ENCODE peak calls at places on chromosomes 16 and 17, in four cellular contexts. S is psoas muscle, B is lower leg skin, E is fibroblast of pulmonary artery. G is an unnamed sample.

GRCh38 chr17:47864791-47865216 is 13.8 kb upstream of the SP6 start:
- DNase-seq in B (no peak), S (no peak), E (no peak), G (no peak)

GRCh38 chr17:33970271-33970670 is 284.8 kb upstream of the CCL2 start:
- DNase-seq in S (no peak), E (no peak), B (no peak), G (no peak)

GRCh38 chr16:85555549-85556455 is 57.3 kb upstream of the GSE1 start:
- DNase-seq in B (no peak), E (peak; percentile 63), S (no peak), G (no peak)

GRCh38 chr16:63702981-63703590 is 1418.8 kb downstream of the CDH11 start:
- DNase-seq in B (no peak), E (peak; percentile 12), S (no peak), G (no peak)

GRCh38 chr16:31084584-31085298 is 4.0 kb downstream of the PRSS53 start:
- DNase-seq in B (no peak), S (peak; percentile 46), E (no peak), G (no peak)

GRCh38 chr17:60165976-60166375 is 16.2 kb downstream of the CA4 start:
- DNase-seq in B (no peak), S (no peak), E (no peak), G (no peak)

GRCh38 chr16:58809213-58809612 is 75.1 kb upstream of the GOT2 start:
- DNase-seq in E (no peak), B (no peak), S (no peak), G (no peak)

GRCh38 chr16:1940273-1941161 is 2.5 kb downstream of the MSRB1 start:
- DNase-seq in E (no peak), B (no peak), S (no peak), G (no peak)

GRCh38 chr16:10114411-10114810 is 67.8 kb downstream of the GRIN2A start:
- DNase-seq in E (no peak), S (no peak), B (no peak), G (no peak)

GRCh38 chr16:80144191-80144590 is 396.6 kb upstream of the DYNLRB2 start:
- DNase-seq in B (peak; percentile 20), S (no peak), E (no peak), G (no peak)

GRCh38 chr17:44004761-44005526 is 522 bp downstream of the NAGS start:
- DNase-seq in S (peak; percentile 56), E (no peak), B (peak; percentile 87), G (no peak)

GRCh38 chr17:37717627-37718382 is 27.1 kb downstream of the HNF1B start:
- DNase-seq in B (peak; percentile 61), E (peak; percentile 14), S (no peak), G (no peak)

GRCh38 chr16:78577597-78577996 is 478.1 kb downstream of the WWOX start:
- DNase-seq in E (no peak), S (no peak), B (no peak), G (no peak)

GRCh38 chr16:51621610-51622009 is 470.5 kb upstream of the SALL1 start:
- DNase-seq in E (no peak), S (no peak), B (no peak), G (no peak)

GRCh38 chr16:89370081-89370511 is 120.3 kb downstream of the ANKRD11 start:
- DNase-seq in B (no peak), S (no peak), E (no peak), G (no peak)
- H3K4me3 ChIP-seq in B (no peak overlapping the region), S (no peak overlapping the region), E (no peak overlapping the region), G (no peak overlapping the region)

GRCh38 chr16:29743827-29744531 is 1.8 kb downstream of the C16orf54 start:
- DNase-seq in E (no peak), B (no peak), S (no peak), G (no peak)
- H3K4me3 ChIP-seq in E (no peak overlapping the region), B (no peak overlapping the region), S (no peak overlapping the region), G (peak overlapping the region; percentile 2)

DNA sequence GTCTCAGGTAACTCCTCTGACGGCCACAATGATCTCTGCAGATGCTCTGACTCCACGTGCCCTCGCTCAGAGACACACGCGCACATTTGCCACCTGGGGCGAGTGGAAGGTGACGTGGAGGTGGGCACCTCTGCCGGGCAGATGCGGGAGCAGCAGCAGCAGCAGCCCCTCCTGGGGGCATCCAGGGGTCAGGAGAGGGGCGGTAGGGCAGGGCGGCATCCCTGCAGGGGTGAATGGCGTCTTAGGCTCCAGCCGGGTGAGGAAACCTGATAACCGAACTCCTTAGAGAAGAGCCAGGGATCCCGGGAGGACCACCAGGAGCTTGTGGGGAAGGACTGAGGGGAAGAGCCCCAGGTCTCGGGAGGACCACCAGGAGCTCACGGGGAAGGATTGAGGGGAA is 34.6 kb upstream of the CDH15 start:
- DNase-seq in E (no peak), B (no peak), S (no peak), G (no peak)
- H3K4me3 ChIP-seq in E (no peak overlapping the region), B (no peak overlapping the region), S (no peak overlapping the region), G (no peak overlapping the region)

DNA sequence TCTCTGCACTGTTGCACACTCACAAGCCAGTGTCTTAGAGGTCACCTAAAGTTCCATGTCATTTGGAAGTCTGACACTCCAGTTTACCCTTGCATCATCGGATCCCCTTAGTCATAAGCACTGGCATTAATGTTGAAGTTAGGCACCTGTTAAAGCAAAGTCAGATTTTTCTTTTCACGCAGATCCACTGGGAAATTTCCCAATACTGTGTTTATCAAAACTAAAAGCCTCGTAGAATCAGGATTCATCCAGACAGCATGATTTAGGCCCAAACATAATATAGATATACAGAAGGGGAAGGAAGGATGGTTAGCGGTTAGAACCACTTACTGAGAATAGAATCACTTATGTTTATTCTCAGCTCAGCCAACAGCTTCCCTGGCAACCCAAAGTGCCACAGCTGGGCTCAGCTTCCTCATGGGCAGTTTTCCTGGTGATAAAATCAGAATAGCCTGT is 30.1 kb upstream of the HAPSTR1 start:
- DNase-seq in B (no peak), E (no peak), S (peak; percentile 62), G (no peak)
- H3K4me3 ChIP-seq in B (no peak overlapping the region), E (no peak overlapping the region), S (no peak overlapping the region), G (no peak overlapping the region)

GRCh38 chr17:80887639-80888175 is 103.9 kb upstream of the CHMP6 start:
- DNase-seq in S (peak; percentile 7), B (no peak), E (no peak), G (no peak)

GRCh38 chr17:80889231-80889896 is 102.3 kb upstream of the CHMP6 start:
- DNase-seq in E (no peak), B (no peak), S (peak; percentile 28), G (no peak)

GRCh38 chr17:80889897-80890550 is 101.6 kb upstream of the CHMP6 start:
- DNase-seq in B (no peak), S (peak; percentile 47), E (no peak), G (no peak)

GRCh38 chr17:80886641-80887573 is 104.7 kb upstream of the CHMP6 start:
- DNase-seq in E (no peak), S (peak; percentile 47), B (no peak), G (no peak)

DNA sequence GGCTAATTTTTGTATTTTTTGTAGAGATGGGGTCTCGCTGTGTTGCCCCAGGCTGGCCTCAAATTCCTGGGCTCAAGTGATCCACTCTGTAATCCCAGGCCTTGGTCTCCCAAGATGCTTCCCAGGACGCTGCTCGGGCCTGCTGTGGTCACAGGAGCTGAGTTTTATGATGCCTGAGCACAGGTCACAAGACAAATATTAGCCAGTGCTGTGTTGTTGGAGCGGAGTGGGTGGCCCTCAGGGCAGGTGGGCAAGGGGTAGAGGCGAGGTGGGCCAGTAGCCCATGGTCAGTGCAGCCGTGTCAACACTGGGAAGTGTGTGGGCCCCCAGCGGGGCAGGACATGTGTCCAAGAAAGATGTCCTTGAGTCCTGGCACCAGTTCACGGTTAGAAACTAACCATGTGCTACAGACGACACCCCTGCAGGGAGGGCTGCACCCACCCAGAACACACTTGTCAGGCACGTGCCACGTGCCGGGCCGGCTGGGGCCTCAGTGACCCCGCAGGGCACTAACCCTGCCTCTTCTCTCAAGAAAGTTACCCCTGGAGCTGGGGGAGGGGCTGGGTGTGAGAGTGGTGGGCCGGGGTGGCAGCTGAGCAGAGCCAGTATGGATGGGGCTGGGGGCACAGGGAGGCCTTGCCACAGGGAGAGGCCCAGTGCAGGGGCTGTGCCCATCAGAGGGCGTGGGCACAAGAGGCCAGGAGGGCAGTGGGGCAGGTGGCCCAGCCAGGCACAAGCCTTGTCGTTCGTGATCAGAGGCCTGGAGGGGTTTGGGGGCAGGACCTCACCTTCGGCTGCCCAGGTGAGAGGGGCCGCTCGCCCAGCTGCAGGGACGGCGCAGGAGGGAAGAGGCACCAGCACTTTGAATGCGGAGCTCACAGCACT is 103.1 kb upstream of the CHMP6 start:
- DNase-seq in B (no peak), S (peak; percentile 45), E (no peak), G (no peak)
- H3K4me3 ChIP-seq in B (no peak overlapping the region), S (no peak overlapping the region), E (no peak overlapping the region), G (no peak overlapping the region)

DNA sequence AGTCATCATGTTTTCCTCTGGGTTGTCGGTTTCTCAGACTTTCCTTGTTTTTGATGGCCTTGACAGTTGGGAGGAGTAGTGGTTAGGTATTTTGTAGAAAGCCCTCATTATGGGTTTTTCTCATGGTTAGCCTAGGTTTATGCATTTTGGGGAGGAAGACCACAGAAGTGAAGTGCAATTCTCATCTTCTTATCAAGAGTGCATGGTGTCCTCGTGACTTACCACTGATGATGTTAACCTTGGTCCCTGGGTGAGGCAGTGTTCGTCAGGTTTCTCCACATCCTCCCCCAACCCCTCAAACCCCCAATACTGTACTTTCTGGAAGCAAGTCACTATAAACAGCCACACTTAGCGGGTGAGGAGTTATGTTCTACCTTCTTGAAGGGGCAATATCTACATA is 42.3 kb downstream of the BPTF start:
- DNase-seq in E (no peak), B (no peak), S (no peak), G (no peak)
- H3K4me3 ChIP-seq in E (no peak overlapping the region), B (no peak overlapping the region), S (no peak overlapping the region), G (no peak overlapping the region)

DNA sequence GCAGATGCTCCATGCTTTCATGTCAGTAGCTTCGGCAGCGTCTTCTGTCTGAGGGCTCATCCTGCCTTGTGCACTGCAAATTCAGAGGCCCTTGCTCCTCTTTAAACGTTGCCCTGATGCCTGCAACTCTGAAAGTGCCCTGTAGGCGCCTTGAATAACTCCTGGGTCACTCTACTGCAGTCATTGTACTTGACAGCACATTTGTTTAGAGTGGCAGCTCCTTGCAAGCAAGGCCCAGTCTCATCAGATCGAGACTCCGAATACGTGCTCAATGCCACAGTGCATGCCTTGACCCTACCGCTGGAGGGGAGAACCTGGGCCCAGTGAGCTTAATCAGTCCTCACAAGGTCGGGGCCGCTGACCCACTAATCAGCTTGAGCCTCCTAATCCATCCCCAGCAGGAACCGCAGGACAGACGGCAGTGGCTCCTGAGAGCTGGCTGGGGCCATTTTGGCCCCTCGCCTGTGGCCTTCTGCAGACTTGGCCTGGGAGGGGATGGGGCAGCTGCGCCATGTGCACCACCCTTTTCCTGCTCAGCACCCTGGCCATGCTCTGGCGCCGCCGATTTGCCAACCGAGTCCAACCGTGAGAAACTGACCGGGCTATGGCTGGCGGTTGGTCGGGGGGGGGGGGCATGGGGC is at the start of gene PRCD:
- DNase-seq in E (no peak), B (peak; percentile 83), S (no peak), G (no peak)
- H3K4me3 ChIP-seq in E (peak within 1 kb of the TSS; percentile 73), B (no peak within 1 kb of the TSS), S (peak within 1 kb of the TSS; percentile 71), G (peak within 1 kb of the TSS; percentile 49)

DNA sequence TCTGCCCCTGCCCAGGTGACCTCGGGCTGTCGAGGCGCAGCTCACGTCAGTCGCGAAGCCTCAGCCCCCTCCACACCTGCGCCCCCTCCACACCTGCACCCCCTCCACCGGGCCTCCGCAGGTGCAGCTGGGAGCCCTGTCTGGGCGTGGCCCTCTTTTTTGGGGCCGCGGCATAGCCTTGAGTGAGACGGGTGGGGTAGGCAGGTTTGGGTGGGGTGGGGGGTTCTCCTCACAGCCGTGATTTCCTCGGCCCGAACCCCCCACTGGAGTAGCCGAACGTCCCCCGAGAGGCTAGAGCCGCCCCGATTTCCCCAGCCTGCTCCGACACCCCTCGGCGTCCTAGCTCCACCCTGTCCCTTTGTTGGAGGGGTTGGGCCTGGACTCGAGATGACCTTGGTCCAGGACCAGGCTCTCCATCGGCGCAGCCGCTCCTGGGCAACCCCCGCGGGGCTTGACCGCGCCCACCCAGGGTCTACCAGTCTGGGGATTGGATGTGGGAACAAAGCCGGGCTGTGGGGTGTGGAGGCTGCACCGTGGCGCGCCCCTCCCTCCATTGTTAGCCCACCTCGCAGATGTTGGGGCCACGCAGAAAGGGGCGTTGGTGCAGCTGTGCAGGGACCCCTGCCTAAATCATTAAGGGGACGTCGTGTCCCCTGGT is 627 bp downstream of the TUBB3 start:
- DNase-seq in E (no peak), B (no peak), S (no peak), G (no peak)
- H3K4me3 ChIP-seq in E (peak overlapping the region; percentile 68), B (no peak overlapping the region), S (peak overlapping the region; percentile 70), G (peak overlapping the region; percentile 64)